ENCODE peak calls at places on chromosomes 2 and 18, in four cellular contexts. One of them, this sample, is unnamed.

GRCh38 chr18:23784811-23785245 is 95.6 kb downstream of the LAMA3 start:
- ATAC-seq in right lobe of liver: no peak
- ATAC-seq in A549: no peak
- ATAC-seq in HCT116: no peak
- ATAC-seq in this sample: no peak

GRCh38 chr2:198326431-198326830 is 522.0 kb downstream of the PLCL1 start:
- ATAC-seq in right lobe of liver: no peak
- ATAC-seq in A549: no peak
- ATAC-seq in HCT116: no peak
- ATAC-seq in this sample: no peak

GRCh38 chr2:30708491-30709290 is 98.6 kb downstream of the CAPN13 start:
- ATAC-seq in right lobe of liver: no peak
- ATAC-seq in A549: no peak
- ATAC-seq in HCT116: no peak
- ATAC-seq in this sample: no peak

GRCh38 chr2:68411397-68412126 is 46.5 kb downstream of the PLEK start:
- ATAC-seq in right lobe of liver: no peak
- ATAC-seq in A549: no peak
- ATAC-seq in HCT116: no peak
- ATAC-seq in this sample: no peak

GRCh38 chr2:173235947-173236803 is 118.5 kb upstream of the CDCA7 start:
- ATAC-seq in right lobe of liver: no peak
- ATAC-seq in A549: no peak
- ATAC-seq in HCT116: no peak
- ATAC-seq in this sample: no peak

GRCh38 chr2:83517727-83518368 is 941.2 kb downstream of the SUCLG1 start:
- ATAC-seq in right lobe of liver: no peak
- ATAC-seq in A549: no peak
- ATAC-seq in HCT116: peak; percentile 40
- ATAC-seq in this sample: no peak

GRCh38 chr2:186517090-186517489 is 31.0 kb downstream of the ZC3H15 start:
- ATAC-seq in right lobe of liver: no peak
- ATAC-seq in A549: no peak
- ATAC-seq in HCT116: no peak
- ATAC-seq in this sample: no peak

GRCh38 chr2:118089015-118089800 is 937 bp downstream of the INSIG2 start:
- ATAC-seq in right lobe of liver: peak; percentile 57
- ATAC-seq in A549: peak; percentile 71
- ATAC-seq in HCT116: peak; percentile 26
- ATAC-seq in this sample: no peak

GRCh38 chr18:14074187-14074586 is 58.0 kb downstream of the ZNF519 start:
- ATAC-seq in right lobe of liver: no peak
- ATAC-seq in A549: no peak
- ATAC-seq in HCT116: peak; percentile 85
- ATAC-seq in this sample: no peak

GRCh38 chr2:99166218-99166617 is 11.5 kb downstream of the LIPT1 start:
- ATAC-seq in right lobe of liver: no peak
- ATAC-seq in A549: no peak
- ATAC-seq in HCT116: no peak
- ATAC-seq in this sample: no peak

GRCh38 chr2:38627400-38627799 is 24.7 kb upstream of the HNRNPLL start:
- ATAC-seq in right lobe of liver: no peak
- ATAC-seq in A549: no peak
- ATAC-seq in HCT116: no peak
- ATAC-seq in this sample: no peak

GRCh38 chr2:20179755-20180594 is 45.0 kb downstream of the SDC1 start:
- ATAC-seq in right lobe of liver: peak; percentile 86
- ATAC-seq in A549: peak; percentile 73
- ATAC-seq in HCT116: peak; percentile 84
- ATAC-seq in this sample: no peak

GRCh38 chr2:24749069-24749691 is 44.0 kb downstream of the PTRHD1 start:
- ATAC-seq in right lobe of liver: no peak
- ATAC-seq in A549: peak; percentile 84
- ATAC-seq in HCT116: peak; percentile 75
- ATAC-seq in this sample: no peak

GRCh38 chr2:192068966-192069365 is 125.8 kb downstream of the TMEFF2 start:
- ATAC-seq in right lobe of liver: peak; percentile 40
- ATAC-seq in A549: no peak
- ATAC-seq in HCT116: no peak
- ATAC-seq in this sample: no peak

GRCh38 chr18:37617623-37618022 is 52.0 kb upstream of the CELF4 start:
- ATAC-seq in right lobe of liver: no peak
- ATAC-seq in A549: no peak
- ATAC-seq in HCT116: no peak
- ATAC-seq in this sample: no peak

GRCh38 chr2:120880381-120880780 is 144.7 kb downstream of the GLI2 start:
- ATAC-seq in right lobe of liver: no peak
- ATAC-seq in A549: no peak
- ATAC-seq in HCT116: no peak
- ATAC-seq in this sample: no peak

DNA sequence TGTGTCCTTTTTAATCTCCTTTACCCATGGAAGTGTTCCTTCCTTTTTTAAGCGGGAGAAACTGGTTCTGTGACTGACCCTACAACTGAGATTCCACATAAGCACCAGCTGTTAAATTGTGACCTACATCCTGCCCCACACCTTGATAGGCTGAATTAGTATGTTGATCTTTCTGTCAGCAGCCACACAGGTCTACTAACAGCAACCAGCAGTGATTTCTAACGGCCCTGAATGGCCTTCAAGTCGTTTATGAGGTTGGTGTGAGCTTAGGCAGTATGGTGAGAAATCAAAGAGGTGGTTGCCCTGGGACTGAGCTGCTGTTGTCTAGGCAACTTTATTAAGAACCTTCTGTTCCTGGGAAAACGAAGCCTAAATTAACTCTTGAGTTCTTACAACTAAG is 197.2 kb upstream of the FSHR start:
- ATAC-seq in right lobe of liver: no peak
- ATAC-seq in A549: no peak
- ATAC-seq in HCT116: no peak
- ATAC-seq in this sample: no peak
- H3K9me3 ChIP-seq in right lobe of liver: no peaks in the 10 kb centered on the region
- H3K9me3 ChIP-seq in A549: no peaks in the 10 kb centered on the region
- H3K9me3 ChIP-seq in HCT116: peaks cover 10% of the 10 kb centered on the region
- H3K9me3 ChIP-seq in this sample: no peaks in the 10 kb centered on the region

GRCh38 chr2:10812362-10813084 is at the start of gene PDIA6:
- ATAC-seq in right lobe of liver: peak; percentile 99
- ATAC-seq in A549: peak; percentile 94
- ATAC-seq in HCT116: peak; percentile 95
- ATAC-seq in this sample: peak; percentile 100
- TF ChIP-seq POLR2A in right lobe of liver: peak; percentile 95
- TF ChIP-seq POLR2A in A549: peak; percentile 76
- TF ChIP-seq POLR2A in HCT116: peak; percentile 36
- TF ChIP-seq POLR2A in this sample: peak; percentile 71

DNA sequence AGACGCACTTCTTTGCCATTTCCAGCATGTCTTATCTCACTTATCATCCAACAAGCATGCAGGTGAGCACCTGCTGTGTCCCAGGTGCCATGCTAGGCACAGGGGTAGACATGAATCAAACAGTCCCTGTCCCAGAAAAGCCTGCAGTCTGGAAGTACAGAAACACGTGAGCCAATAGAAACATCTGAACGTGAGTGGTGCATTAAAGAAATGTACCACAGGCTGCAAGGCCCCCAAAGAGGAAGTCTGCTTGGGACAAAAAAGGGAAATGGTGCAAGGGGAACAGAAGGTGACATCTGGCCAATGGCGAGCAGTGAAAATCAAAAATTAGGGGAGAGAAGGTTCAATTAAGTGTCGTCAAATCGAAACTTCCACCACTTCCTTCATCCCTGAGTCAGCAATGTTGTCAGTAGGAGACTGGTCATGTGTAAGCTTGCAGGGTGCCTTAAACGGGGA is 17.6 kb upstream of the TMEM247 start:
- ATAC-seq in right lobe of liver: peak; percentile 3
- ATAC-seq in A549: no peak
- ATAC-seq in HCT116: peak; percentile 15
- ATAC-seq in this sample: peak; percentile 35
- TF ChIP-seq CTCF in right lobe of liver: no peak
- TF ChIP-seq CTCF in A549: no peak
- TF ChIP-seq CTCF in HCT116: no peak
- TF ChIP-seq CTCF in this sample: no peak

GRCh38 chr2:220849433-220849832 is 722.7 kb downstream of the EPHA4 start:
- ATAC-seq in right lobe of liver: no peak
- ATAC-seq in A549: no peak
- ATAC-seq in HCT116: no peak
- ATAC-seq in this sample: no peak
- H3K9me3 ChIP-seq in right lobe of liver: no peaks in the 10 kb centered on the region
- H3K9me3 ChIP-seq in A549: no peaks in the 10 kb centered on the region
- H3K9me3 ChIP-seq in HCT116: no peaks in the 10 kb centered on the region
- H3K9me3 ChIP-seq in this sample: no peaks in the 10 kb centered on the region

DNA sequence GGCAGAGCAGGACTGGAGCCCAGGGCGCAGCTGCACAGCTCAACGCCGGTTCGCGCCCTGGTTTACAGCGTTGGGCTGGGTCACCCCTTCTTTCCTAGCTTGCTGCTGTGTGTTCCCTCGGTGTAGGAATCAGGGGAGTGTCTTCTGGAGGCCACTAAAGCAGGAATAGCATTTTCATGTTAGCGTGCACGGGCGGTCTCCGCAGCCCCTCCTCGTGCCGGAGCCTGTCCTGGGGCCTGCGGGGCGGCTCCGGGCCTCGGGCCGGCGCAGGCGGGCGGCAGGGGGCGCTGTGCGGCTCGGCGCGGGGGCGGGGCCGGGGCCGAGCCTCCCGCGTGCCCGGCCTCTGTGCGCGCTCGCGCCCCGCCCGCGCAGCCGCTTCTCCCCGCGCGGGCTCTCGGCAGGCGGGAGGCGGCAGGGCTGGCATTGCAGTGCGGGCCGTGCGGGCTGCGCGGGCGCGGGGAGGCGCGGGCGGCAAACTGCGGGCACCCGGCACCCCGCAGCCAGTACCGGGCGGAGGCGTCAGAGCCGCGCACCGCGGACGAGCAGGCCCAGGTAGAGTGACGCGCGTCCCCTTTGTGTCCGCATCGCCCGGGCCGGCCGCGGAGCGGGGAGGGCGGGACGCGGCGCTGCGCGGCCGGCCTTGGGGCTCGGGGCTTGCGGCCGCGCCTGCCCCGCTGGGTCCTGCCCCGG is at the start of gene RNF144A:
- ATAC-seq in right lobe of liver: peak; percentile 92
- ATAC-seq in A549: peak; percentile 83
- ATAC-seq in HCT116: peak; percentile 90
- ATAC-seq in this sample: peak; percentile 94
- TF ChIP-seq POLR2A in right lobe of liver: no peak
- TF ChIP-seq POLR2A in A549: peak; percentile 52
- TF ChIP-seq POLR2A in HCT116: no peak
- TF ChIP-seq POLR2A in this sample: peak; percentile 15

DNA sequence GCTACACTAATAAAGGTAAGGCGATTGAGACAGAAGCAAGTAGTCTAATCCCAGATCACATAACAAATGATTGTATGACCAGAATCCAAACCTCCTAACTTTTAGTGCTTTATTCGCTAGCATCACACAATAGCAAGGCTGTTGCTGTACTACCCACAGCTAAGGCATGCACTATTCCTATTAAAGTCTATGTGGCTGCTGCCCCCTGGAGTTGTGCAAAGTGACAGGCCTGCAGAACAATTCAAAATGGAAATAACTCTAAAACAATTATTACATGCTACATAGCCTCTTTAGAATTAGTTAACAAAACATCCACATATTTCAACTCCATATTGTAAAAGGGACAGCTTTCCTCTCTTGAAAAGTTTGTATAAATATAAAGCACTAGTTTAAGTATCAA is 6.0 kb downstream of the ERBB4 start:
- ATAC-seq in right lobe of liver: no peak
- ATAC-seq in A549: no peak
- ATAC-seq in HCT116: no peak
- ATAC-seq in this sample: no peak
- TF ChIP-seq CTCF in right lobe of liver: no peak
- TF ChIP-seq CTCF in A549: no peak
- TF ChIP-seq CTCF in HCT116: peak; percentile 18
- TF ChIP-seq CTCF in this sample: no peak

This sample was measured in gastroesophageal sphincter.